ENCODE peak calls at places on chromosomes 16 and 17, in five cellular contexts. K is AG09309, F is endothelial cell, W is GM13976, S is upper lobe of left lung. M is an unnamed sample.
A peak's percentile ranks its signal among the peaks of the same experiment; 100 is the strongest.

GRCh38 chr17:57948555-57949420 is 6.4 kb downstream of the CUEDC1 start:
- DNase-seq in F (no peak), S (peak; percentile 44), W (no peak), K (peak; percentile 98), M (no peak)

GRCh38 chr17:37527249-37527851 is 37.7 kb downstream of the DUSP14 start:
- DNase-seq in K (no peak), F (peak; percentile 24), W (peak; percentile 53), S (no peak), M (peak; percentile 41)

GRCh38 chr16:56866955-56867830 is 2.2 kb downstream of the SLC12A3 start:
- DNase-seq in F (peak; percentile 54), K (peak; percentile 41), W (peak; percentile 81), S (no peak), M (peak; percentile 59)

GRCh38 chr17:62807812-62808575 is at the start of gene MARCHF10:
- DNase-seq in K (no peak), F (peak; percentile 21), W (peak; percentile 80), S (peak; percentile 37), M (peak; percentile 75)

GRCh38 chr16:85418978-85419491 is 194.1 kb upstream of the GSE1 start:
- DNase-seq in W (no peak), K (no peak), S (no peak), F (peak; percentile 7), M (no peak)

GRCh38 chr17:76063880-76064546 is 8.3 kb downstream of the SRP68 start:
- DNase-seq in K (no peak), F (no peak), W (no peak), S (no peak), M (peak; percentile 49)

GRCh38 chr16:30874244-30874820 is 19.5 kb downstream of the BCL7C start:
- DNase-seq in F (no peak), S (no peak), K (no peak), W (no peak), M (no peak)

GRCh38 chr17:68446626-68447041 is 10.7 kb downstream of the WIPI1 start:
- DNase-seq in K (no peak), S (no peak), W (no peak), F (no peak), M (no peak)

GRCh38 chr17:16106161-16106891 is 106.7 kb downstream of the TTC19 start:
- DNase-seq in F (no peak), K (peak; percentile 1), S (no peak), W (no peak), M (no peak)

GRCh38 chr17:81911277-81911961 is at the start of gene PCYT2:
- DNase-seq in F (peak; percentile 87), K (peak; percentile 17), W (peak; percentile 100), S (peak; percentile 93), M (peak; percentile 100)
- TF ChIP-seq CTCF in F (no peak), K (no peak), W (no peak), S (peak; percentile 22), M (no peak)

DNA sequence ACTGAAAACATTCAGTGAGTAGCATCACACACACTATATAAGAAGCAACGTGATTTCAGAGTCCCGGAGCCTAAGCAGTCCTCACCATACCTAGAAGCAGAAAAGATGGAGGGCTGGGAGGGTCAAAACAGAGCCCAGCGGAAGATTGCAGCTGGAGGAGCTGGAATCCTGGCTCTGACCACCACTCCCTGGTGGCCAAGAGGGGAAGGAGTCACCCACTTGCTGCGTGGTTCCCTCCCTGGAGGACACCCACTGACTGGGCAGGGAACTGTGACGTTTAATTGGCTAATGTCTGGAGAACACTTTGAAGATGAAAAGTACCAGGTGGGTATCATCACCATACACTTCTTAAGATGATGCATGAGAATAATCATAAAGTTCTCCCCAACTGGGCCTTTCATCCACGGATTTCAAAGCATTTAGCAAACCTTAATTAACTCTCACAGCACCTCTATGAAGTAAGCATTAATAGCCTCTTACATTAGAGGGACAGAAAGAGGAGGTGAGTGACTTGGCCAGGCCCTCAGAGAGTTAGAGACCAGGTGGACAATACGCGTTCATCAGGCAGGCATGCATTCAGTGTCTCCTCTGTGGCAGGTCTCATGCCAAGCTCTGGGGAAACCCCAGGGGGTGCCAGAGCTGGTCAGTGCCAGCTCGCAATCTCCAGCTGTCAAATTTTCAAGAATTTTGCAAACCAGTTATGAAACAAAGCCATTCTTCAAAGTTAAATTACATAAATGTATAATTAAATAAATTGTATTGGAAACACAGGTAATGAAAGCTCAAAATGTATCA is 137.9 kb downstream of the AXIN2 start:
- DNase-seq in F (no peak), W (no peak), K (no peak), S (no peak), M (no peak)
- TF ChIP-seq CTCF in F (no peak), W (no peak), K (no peak), S (no peak), M (no peak)

GRCh38 chr16:67098599-67098998 is 11.1 kb upstream of the PHAF1 start:
- DNase-seq in K (no peak), W (no peak), F (no peak), S (no peak), M (no peak)

GRCh38 chr16:67101683-67102082 is 8.1 kb upstream of the PHAF1 start:
- DNase-seq in F (no peak), S (no peak), K (no peak), W (no peak), M (no peak)

GRCh38 chr16:67104061-67104460 is 5.7 kb upstream of the PHAF1 start:
- DNase-seq in W (no peak), K (no peak), S (no peak), F (peak; percentile 21), M (no peak)

GRCh38 chr16:67100569-67101300 is 9.0 kb upstream of the PHAF1 start:
- DNase-seq in F (no peak), W (peak; percentile 50), K (no peak), S (no peak), M (peak; percentile 39)

DNA sequence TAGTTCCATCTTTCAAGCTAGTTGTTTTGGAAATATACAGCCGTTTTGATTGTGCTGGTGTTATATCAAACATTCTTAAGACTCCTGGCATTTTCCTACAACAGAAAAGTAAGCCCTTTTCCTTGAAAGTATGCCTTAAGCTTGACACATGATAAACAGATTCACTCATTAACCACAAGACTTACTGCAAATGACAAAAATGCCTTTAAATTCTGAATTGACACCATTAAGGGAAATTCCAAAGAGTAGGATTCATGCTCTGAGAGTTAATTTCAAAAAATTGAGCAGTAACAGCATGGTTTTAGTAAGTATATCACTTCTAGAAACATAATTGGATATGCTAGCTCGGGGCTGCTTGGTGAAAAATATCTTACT is 8.5 kb upstream of the PHAF1 start:
- DNase-seq in F (no peak), W (no peak), S (no peak), K (no peak), M (no peak)
- TF ChIP-seq CTCF in F (no peak), W (no peak), S (no peak), K (no peak), M (no peak)

GRCh38 chr16:90019543-90020259 is 445 bp upstream of the DBNDD1 start:
- DNase-seq in W (peak; percentile 87), F (peak; percentile 65), S (peak; percentile 38), K (no peak), M (peak; percentile 93)
- TF ChIP-seq CTCF in W (peak; percentile 52), F (peak; percentile 59), S (peak; percentile 53), K (no peak), M (peak; percentile 27)

DNA sequence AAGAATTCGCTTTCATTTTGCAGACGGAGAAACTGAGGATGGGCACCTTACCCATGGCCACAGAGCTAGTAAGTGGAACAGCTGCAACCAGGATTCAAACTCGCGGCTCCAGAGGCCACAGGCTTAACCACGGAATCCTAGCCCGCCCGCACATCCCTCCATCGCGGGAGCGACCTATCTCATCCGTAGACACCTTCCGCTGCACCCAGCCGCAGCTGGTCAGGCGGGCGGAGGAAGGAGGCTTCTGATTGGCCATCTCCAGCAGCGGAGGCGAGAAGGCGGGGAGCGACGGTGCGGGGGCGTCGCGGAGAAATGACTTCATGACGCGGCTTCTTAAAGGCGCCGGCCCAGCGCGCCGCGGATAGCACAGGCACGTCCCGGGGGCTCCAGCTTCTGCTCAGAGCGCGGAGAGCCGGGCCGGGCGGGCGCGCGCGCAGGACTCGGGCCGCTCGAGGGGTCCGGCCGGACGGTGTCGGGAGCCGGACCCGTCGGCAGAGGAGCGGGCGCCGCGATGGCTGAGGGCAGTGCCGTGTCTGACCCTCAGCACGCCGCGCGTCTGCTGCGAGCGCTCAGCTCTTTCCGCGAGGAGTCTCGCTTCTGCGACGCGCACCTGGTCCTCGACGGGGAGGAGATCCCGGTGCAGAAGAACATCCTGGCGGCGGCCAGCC is at the start of gene GAN:
- DNase-seq in S (peak; percentile 96), F (peak; percentile 91), W (peak; percentile 94), K (peak; percentile 78), M (peak; percentile 96)
- TF ChIP-seq CTCF in S (peak; percentile 3), F (no peak), W (no peak), K (no peak), M (no peak)

GRCh38 chr17:35116845-35117244 is 2.8 kb downstream of the RAD51D start:
- DNase-seq in S (no peak), F (no peak), W (no peak), K (no peak), M (no peak)

GRCh38 chr17:35119370-35120185 is at the start of gene RAD51D:
- DNase-seq in K (no peak), F (peak; percentile 90), S (peak; percentile 80), W (peak; percentile 94), M (peak; percentile 94)

GRCh38 chr17:35121315-35121714 is at the start of gene FNDC8:
- DNase-seq in F (no peak), S (no peak), K (no peak), W (no peak), M (no peak)

DNA sequence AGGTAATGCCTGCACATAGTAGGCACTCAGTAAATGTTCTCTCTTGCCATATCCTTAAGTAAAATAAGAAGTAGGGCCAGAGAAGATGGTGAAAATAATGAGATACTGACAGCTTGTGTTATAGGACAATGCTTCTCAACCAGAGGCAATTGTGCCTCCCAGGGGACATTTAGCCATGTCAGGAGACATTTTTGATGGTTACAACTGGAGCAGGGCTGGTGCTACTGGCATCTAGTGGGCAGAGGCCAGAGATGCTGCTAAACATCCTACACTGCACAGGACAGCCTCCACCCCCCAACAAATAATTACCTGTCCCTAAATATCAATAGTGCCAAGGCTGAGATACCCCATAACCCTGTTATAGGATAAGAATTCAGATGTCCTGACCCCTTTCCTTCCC is 1.7 kb downstream of the RAD51D start:
- DNase-seq in F (no peak), K (no peak), W (no peak), S (no peak), M (no peak)
- TF ChIP-seq CTCF in F (no peak), K (peak; percentile 34), W (peak; percentile 39), S (no peak), M (no peak)

DNA sequence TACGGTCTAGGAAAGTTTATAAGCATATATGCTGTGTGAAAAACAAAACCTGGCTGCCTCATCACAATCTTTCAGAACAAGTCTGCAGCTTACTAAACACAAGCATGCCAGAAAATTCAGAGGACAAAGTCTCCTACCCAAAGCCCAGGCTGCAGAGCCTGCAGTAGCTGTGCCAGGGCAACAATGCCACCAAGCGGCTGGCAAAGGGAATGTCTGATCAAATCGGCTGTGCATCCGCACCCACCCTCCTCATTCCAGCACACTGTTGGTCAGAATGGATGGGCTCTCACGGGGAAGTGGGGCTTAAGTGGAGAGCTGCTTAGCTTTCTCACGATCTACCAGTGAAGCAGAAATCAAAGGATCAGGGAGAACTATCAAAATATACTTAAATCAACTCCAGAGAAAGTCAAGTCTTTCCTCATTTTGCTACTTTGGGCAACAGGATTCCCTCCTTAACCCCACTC is 73.5 kb downstream of the CYTH1 start:
- DNase-seq in W (peak; percentile 54), F (peak; percentile 70), S (peak; percentile 79), K (peak; percentile 64), M (peak; percentile 55)
- TF ChIP-seq CTCF in W (peak; percentile 61), F (peak; percentile 57), S (peak; percentile 87), K (peak; percentile 95), M (peak; percentile 47)

M was measured in GM20000.